ENCODE peak calls at places on chromosome 7, in four cellular contexts. U is A549, C is colonic mucosa, E is upper lobe of right lung. P is an unnamed sample.

GRCh38 chr7:132577206-132578049 is 1.2 kb upstream of the PLXNA4 start:
- DNase-seq in U (peak), C (peak), E (peak), P (no peak)

GRCh38 chr7:450741-451140 is 68.9 kb downstream of the PDGFA start:
- DNase-seq in U (no peak), C (no peak), E (no peak), P (no peak)

GRCh38 chr7:102439963-102440795 is 6.8 kb downstream of the ORAI2 start:
- DNase-seq in U (peak), C (no peak), E (no peak), P (no peak)

GRCh38 chr7:156993925-156994235 is 16.6 kb downstream of the MNX1 start:
- DNase-seq in U (no peak), C (peak), E (no peak), P (no peak)

GRCh38 chr7:21943436-21943835 is 2.3 kb downstream of the CDCA7L start:
- DNase-seq in U (no peak), C (no peak), E (no peak), P (no peak)

GRCh38 chr7:98930921-98931320 is 52.6 kb downstream of the TRRAP start:
- DNase-seq in U (no peak), C (no peak), E (no peak), P (no peak)

GRCh38 chr7:151689196-151689971 is 169.7 kb upstream of the RHEB start:
- DNase-seq in U (no peak), C (no peak), E (no peak), P (no peak)

GRCh38 chr7:134502463-134502862 is 24.9 kb upstream of the AKR1B10 start:
- DNase-seq in U (no peak), C (peak), E (no peak), P (no peak)

GRCh38 chr7:22920664-22921063 is 93.3 kb downstream of the HYCC1 start:
- DNase-seq in U (no peak), C (no peak), E (no peak), P (no peak)

GRCh38 chr7:101728888-101729883 is 88.2 kb upstream of the CUX1 start:
- DNase-seq in U (no peak), C (peak), E (peak), P (peak)

GRCh38 chr7:388461-388960 is 98.5 kb downstream of the FOXL3 start:
- DNase-seq in U (no peak), C (peak), E (peak), P (no peak)

GRCh38 chr7:142440219-142441073 is 182.6 kb upstream of the PRSS58 start:
- DNase-seq in U (no peak), C (no peak), E (no peak), P (peak)

GRCh38 chr7:156088115-156088514 is 275.9 kb upstream of the SHH start:
- DNase-seq in U (no peak), C (no peak), E (no peak), P (no peak)

GRCh38 chr7:31493714-31494181 is 20.1 kb upstream of the ITPRID1 start:
- DNase-seq in U (no peak), C (peak), E (no peak), P (no peak)

GRCh38 chr7:132276986-132277716 is 299.1 kb downstream of the PLXNA4 start:
- DNase-seq in U (peak), C (no peak), E (no peak), P (no peak)

GRCh38 chr7:343227-343822 is 53.4 kb downstream of the FOXL3 start:
- DNase-seq in U (no peak), C (no peak), E (no peak), P (no peak)

GRCh38 chr7:23276381-23276780 is 22.8 kb upstream of the MALSU1 start:
- DNase-seq in U (no peak), C (no peak), E (no peak), P (no peak)

GRCh38 chr7:88912852-88913251 is 117.3 kb upstream of the TEX47 start:
- DNase-seq in U (no peak), C (no peak), E (no peak), P (no peak)

GRCh38 chr7:149860821-149861727 is 12.7 kb upstream of the ATP6V0E2 start:
- DNase-seq in U (peak), C (no peak), E (peak), P (no peak)

GRCh38 chr7:128231021-128231420 is 10.1 kb upstream of the LEP start:
- DNase-seq in U (no peak), C (no peak), E (no peak), P (no peak)

GRCh38 chr7:2478387-2478760 is 2.2 kb upstream of the GRIFIN start:
- DNase-seq in U (no peak), C (peak), E (peak), P (no peak)

GRCh38 chr7:84744388-84744787 is 442.5 kb downstream of the SEMA3D start:
- DNase-seq in U (no peak), C (no peak), E (no peak), P (no peak)

DNA sequence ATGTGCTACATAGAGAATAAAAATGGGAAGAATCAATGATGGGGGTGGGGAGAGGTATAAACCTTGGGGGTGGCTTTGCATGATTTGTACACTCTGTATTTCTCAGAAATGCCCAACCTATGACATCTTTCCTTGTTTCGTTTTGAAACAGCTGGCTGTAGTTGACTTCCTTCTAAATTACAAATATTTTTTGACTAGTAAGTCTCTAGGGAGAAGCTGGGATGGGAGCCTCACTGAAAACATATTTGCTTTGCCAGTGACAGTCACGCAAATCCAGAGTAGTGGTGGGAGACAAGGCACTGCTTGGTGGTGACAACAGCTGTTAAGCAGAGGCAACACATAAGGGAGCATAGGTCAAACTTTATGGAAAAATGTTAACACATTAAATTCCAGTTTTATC is 440.5 kb downstream of the SEMA3D start:
- DNase-seq in U (no peak), C (no peak), E (no peak), P (no peak)
- TF ChIP-seq CTCF in U (no peak), C (no peak), E (no peak), P (no peak)

DNA sequence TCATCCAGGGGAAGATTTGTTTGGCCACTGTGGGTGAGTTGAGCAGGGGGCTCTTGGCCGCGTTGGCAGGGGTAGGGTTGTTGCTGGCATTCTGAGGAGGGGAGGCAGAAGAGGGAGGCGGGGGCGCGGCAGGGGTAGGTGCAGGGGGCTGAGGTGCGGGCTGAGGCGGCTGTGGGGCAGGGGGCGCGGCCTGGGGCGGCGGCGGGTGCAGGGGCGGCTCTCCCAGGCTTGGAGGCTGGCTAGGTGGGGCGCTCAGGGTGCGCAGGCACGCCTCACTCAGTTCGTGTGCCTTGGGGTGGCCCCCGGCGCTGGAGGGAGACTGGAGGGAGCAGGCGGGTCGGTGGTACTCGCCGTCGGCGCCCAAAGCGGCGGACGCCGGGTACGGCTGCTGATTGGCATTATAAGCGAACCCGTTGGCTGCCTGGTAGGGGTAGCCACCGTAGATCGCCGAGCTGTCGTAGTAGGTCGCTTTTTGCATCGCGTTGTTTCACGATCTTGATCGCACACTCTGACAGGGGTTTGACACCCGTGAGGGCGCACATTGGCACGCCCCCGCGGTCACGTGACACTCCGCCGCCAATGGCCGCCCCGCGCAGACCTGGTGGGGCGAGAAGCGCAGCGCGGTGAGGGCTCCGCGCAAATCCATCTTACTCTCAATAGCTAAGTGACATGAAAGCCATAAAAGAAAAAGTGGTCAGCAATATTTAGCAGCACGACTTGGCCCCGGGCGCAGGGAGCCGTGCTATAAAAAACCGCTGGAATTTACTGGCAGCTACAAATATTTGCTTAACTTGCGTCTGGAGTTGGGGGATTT is 7.9 kb upstream of the HOXA2 start:
- DNase-seq in U (no peak), C (peak), E (no peak), P (peak)
- H3K4me3 ChIP-seq in U (peak), C (peak), E (peak), P (peak)

GRCh38 chr7:68119411-68119810 is 1122.8 kb downstream of the TYW1 start:
- DNase-seq in U (no peak), C (no peak), E (no peak), P (no peak)
- TF ChIP-seq CTCF in U (no peak), C (no peak), E (no peak), P (no peak)

GRCh38 chr7:111098011-111098925 is 7.3 kb downstream of the LRRN3 start:
- DNase-seq in U (no peak), C (no peak), E (no peak), P (no peak)
- H3K4me3 ChIP-seq in U (no peak), C (no peak), E (no peak), P (no peak)

GRCh38 chr7:154837622-154838021 is 165.3 kb downstream of the PAXIP1 start:
- DNase-seq in U (no peak), C (no peak), E (no peak), P (no peak)

GRCh38 chr7:154837087-154837486 is 165.8 kb downstream of the PAXIP1 start:
- DNase-seq in U (no peak), C (no peak), E (no peak), P (no peak)

GRCh38 chr7:154833839-154834238 is 169.1 kb downstream of the PAXIP1 start:
- DNase-seq in U (no peak), C (no peak), E (no peak), P (no peak)

GRCh38 chr7:154835924-154836529 is 166.9 kb downstream of the PAXIP1 start:
- DNase-seq in U (no peak), C (no peak), E (no peak), P (no peak)

GRCh38 chr7:154832557-154833138 is 170.3 kb downstream of the PAXIP1 start:
- DNase-seq in U (peak), C (peak), E (no peak), P (no peak)
- TF ChIP-seq CTCF in U (peak), C (peak), E (no peak), P (no peak)

DNA sequence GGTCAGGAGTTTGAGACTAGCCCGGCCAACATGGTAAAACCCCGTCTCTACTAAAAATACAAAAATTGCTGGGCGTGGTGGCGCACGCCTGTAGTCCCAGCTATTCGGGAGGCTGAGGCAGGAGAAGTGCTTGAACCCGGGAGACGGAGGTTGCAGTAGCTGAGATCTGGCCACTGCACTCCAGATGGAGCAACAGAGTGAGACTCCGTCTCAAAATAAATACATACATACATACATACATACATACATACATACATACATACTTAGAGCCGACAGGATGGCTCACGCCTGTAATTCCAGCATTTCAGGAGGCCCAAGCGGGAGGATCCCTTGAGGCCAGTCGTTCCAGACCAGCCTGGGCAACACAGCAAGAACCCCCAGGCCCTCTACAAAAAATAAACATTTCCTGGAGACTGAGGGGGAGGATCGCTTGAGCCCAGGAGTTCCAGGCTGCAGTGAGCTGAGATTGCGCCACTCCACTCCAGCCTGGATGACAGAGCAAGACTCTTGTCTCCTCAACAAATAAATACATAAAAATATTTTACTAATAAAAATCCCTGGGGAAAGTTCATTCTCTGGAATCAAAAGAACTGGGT is 90.9 kb upstream of the TNRC18 start:
- DNase-seq in U (no peak), C (no peak), E (peak), P (no peak)
- H3K4me3 ChIP-seq in U (peak), C (peak), E (peak), P (peak)

GRCh38 chr7:124765401-124766352 is at the start of gene GPR37:
- DNase-seq in U (peak), C (peak), E (peak), P (no peak)
- TF ChIP-seq CTCF in U (no peak), C (no peak), E (no peak), P (peak)

GRCh38 chr7:41701068-41701467 is 1.8 kb downstream of the INHBA start:
- DNase-seq in U (no peak), C (no peak), E (no peak), P (no peak)

GRCh38 chr7:41699532-41699931 is 3.4 kb downstream of the INHBA start:
- DNase-seq in U (no peak), C (no peak), E (no peak), P (no peak)

GRCh38 chr7:41702635-41703371 is at the start of gene INHBA:
- DNase-seq in U (no peak), C (no peak), E (no peak), P (peak)

GRCh38 chr7:41700044-41700471 is 2.8 kb downstream of the INHBA start:
- DNase-seq in U (no peak), C (no peak), E (no peak), P (no peak)

GRCh38 chr7:41701542-41701941 is 1.3 kb downstream of the INHBA start:
- DNase-seq in U (no peak), C (no peak), E (no peak), P (no peak)
- H3K4me3 ChIP-seq in U (no peak), C (no peak), E (peak), P (peak)

GRCh38 chr7:27109533-27110162 is 7.2 kb upstream of the HOXA2 start:
- DNase-seq in U (no peak), C (peak), E (no peak), P (no peak)

GRCh38 chr7:27106906-27107250 is 4.4 kb upstream of the HOXA2 start:
- DNase-seq in U (no peak), C (no peak), E (no peak), P (no peak)

GRCh38 chr7:27107901-27108381 is 5.5 kb upstream of the HOXA2 start:
- DNase-seq in U (no peak), C (no peak), E (no peak), P (no peak)

GRCh38 chr7:27107391-27107900 is 5.0 kb upstream of the HOXA2 start:
- DNase-seq in U (no peak), C (peak), E (no peak), P (no peak)

GRCh38 chr7:27108390-27109127 is 6.1 kb upstream of the HOXA2 start:
- DNase-seq in U (no peak), C (peak), E (no peak), P (no peak)
- TF ChIP-seq CTCF in U (no peak), C (no peak), E (peak), P (no peak)

P was measured in AG04449.